ENCODE peak calls at places on chromosomes 2 and 18, in eight cellular contexts. One of them, this sample, is unnamed.

GRCh38 chr2:229815342-229815741 is 101.0 kb upstream of the DNER start:
- DNase-seq in adrenal gland: no peak
- DNase-seq in AG04450: no peak
- DNase-seq in SK-N-SH: no peak
- DNase-seq in neural crest cell: no peak
- DNase-seq in endodermal cell: no peak
- DNase-seq in D721Med: no peak
- DNase-seq in left ventricle myocardium inferior: no peak
- DNase-seq in this sample: no peak

GRCh38 chr2:232438051-232438450 is 17.9 kb upstream of the ALPI start:
- DNase-seq in adrenal gland: no peak
- DNase-seq in AG04450: no peak
- DNase-seq in SK-N-SH: peak
- DNase-seq in neural crest cell: no peak
- DNase-seq in endodermal cell: no peak
- DNase-seq in D721Med: no peak
- DNase-seq in left ventricle myocardium inferior: no peak
- DNase-seq in this sample: no peak

GRCh38 chr2:127161176-127162136 is 54.5 kb upstream of the BIN1 start:
- DNase-seq in adrenal gland: no peak
- DNase-seq in AG04450: no peak
- DNase-seq in SK-N-SH: no peak
- DNase-seq in neural crest cell: no peak
- DNase-seq in endodermal cell: no peak
- DNase-seq in D721Med: no peak
- DNase-seq in left ventricle myocardium inferior: no peak
- DNase-seq in this sample: no peak

GRCh38 chr18:28637897-28638296 is 461.0 kb upstream of the CDH2 start:
- DNase-seq in adrenal gland: no peak
- DNase-seq in AG04450: no peak
- DNase-seq in SK-N-SH: no peak
- DNase-seq in neural crest cell: no peak
- DNase-seq in endodermal cell: peak
- DNase-seq in D721Med: no peak
- DNase-seq in left ventricle myocardium inferior: no peak
- DNase-seq in this sample: no peak

GRCh38 chr2:131657895-131658768 is 130.4 kb downstream of the CCDC74A start:
- DNase-seq in adrenal gland: no peak
- DNase-seq in AG04450: no peak
- DNase-seq in SK-N-SH: no peak
- DNase-seq in neural crest cell: no peak
- DNase-seq in endodermal cell: no peak
- DNase-seq in D721Med: no peak
- DNase-seq in left ventricle myocardium inferior: no peak
- DNase-seq in this sample: no peak

GRCh38 chr2:81853331-81853730 is 1548.8 kb upstream of the LRRTM1 start:
- DNase-seq in adrenal gland: no peak
- DNase-seq in AG04450: peak
- DNase-seq in SK-N-SH: no peak
- DNase-seq in neural crest cell: no peak
- DNase-seq in endodermal cell: no peak
- DNase-seq in D721Med: no peak
- DNase-seq in left ventricle myocardium inferior: no peak
- DNase-seq in this sample: no peak

GRCh38 chr2:39664898-39665591 is 672 bp upstream of the TMEM178A start:
- DNase-seq in adrenal gland: no peak
- DNase-seq in AG04450: no peak
- DNase-seq in SK-N-SH: no peak
- DNase-seq in neural crest cell: peak
- DNase-seq in endodermal cell: peak
- DNase-seq in D721Med: no peak
- DNase-seq in left ventricle myocardium inferior: no peak
- DNase-seq in this sample: no peak

GRCh38 chr2:240250985-240251847 is 110.8 kb upstream of the OTOS start:
- DNase-seq in adrenal gland: peak
- DNase-seq in AG04450: peak
- DNase-seq in SK-N-SH: peak
- DNase-seq in neural crest cell: peak
- DNase-seq in endodermal cell: peak
- DNase-seq in D721Med: no peak
- DNase-seq in left ventricle myocardium inferior: peak
- DNase-seq in this sample: peak

GRCh38 chr18:22559414-22560282 is 141.9 kb upstream of the CTAGE1 start:
- DNase-seq in adrenal gland: peak
- DNase-seq in AG04450: no peak
- DNase-seq in SK-N-SH: peak
- DNase-seq in neural crest cell: peak
- DNase-seq in endodermal cell: peak
- DNase-seq in D721Med: peak
- DNase-seq in left ventricle myocardium inferior: peak
- DNase-seq in this sample: no peak

GRCh38 chr2:24830786-24831185 is 37.6 kb downstream of the CENPO start:
- DNase-seq in adrenal gland: peak
- DNase-seq in AG04450: no peak
- DNase-seq in SK-N-SH: no peak
- DNase-seq in neural crest cell: no peak
- DNase-seq in endodermal cell: no peak
- DNase-seq in D721Med: no peak
- DNase-seq in left ventricle myocardium inferior: no peak
- DNase-seq in this sample: no peak

GRCh38 chr2:181876614-181877063 is 14.9 kb upstream of the ITPRID2 start:
- DNase-seq in adrenal gland: no peak
- DNase-seq in AG04450: no peak
- DNase-seq in SK-N-SH: no peak
- DNase-seq in neural crest cell: no peak
- DNase-seq in endodermal cell: no peak
- DNase-seq in D721Med: no peak
- DNase-seq in left ventricle myocardium inferior: no peak
- DNase-seq in this sample: no peak

GRCh38 chr18:61850756-61851155 is 42.1 kb downstream of the RNF152 start:
- DNase-seq in adrenal gland: no peak
- DNase-seq in AG04450: no peak
- DNase-seq in SK-N-SH: no peak
- DNase-seq in neural crest cell: no peak
- DNase-seq in endodermal cell: no peak
- DNase-seq in D721Med: no peak
- DNase-seq in left ventricle myocardium inferior: no peak
- DNase-seq in this sample: no peak

GRCh38 chr2:148887349-148888002 is 12.4 kb downstream of the KIF5C start:
- DNase-seq in adrenal gland: no peak
- DNase-seq in AG04450: no peak
- DNase-seq in SK-N-SH: no peak
- DNase-seq in neural crest cell: no peak
- DNase-seq in endodermal cell: no peak
- DNase-seq in D721Med: no peak
- DNase-seq in left ventricle myocardium inferior: no peak
- DNase-seq in this sample: no peak

GRCh38 chr2:96839288-96839874 is 4.4 kb downstream of the ANKRD23 start:
- DNase-seq in adrenal gland: no peak
- DNase-seq in AG04450: no peak
- DNase-seq in SK-N-SH: no peak
- DNase-seq in neural crest cell: no peak
- DNase-seq in endodermal cell: peak
- DNase-seq in D721Med: no peak
- DNase-seq in left ventricle myocardium inferior: peak
- DNase-seq in this sample: no peak

GRCh38 chr18:53441761-53442414 is 782.6 kb downstream of the MBD2 start:
- DNase-seq in adrenal gland: no peak
- DNase-seq in AG04450: no peak
- DNase-seq in SK-N-SH: peak
- DNase-seq in neural crest cell: no peak
- DNase-seq in endodermal cell: no peak
- DNase-seq in D721Med: no peak
- DNase-seq in left ventricle myocardium inferior: no peak
- DNase-seq in this sample: no peak

GRCh38 chr18:74817576-74817975 is 219.9 kb downstream of the ZNF407 start:
- DNase-seq in adrenal gland: no peak
- DNase-seq in AG04450: no peak
- DNase-seq in SK-N-SH: no peak
- DNase-seq in neural crest cell: no peak
- DNase-seq in endodermal cell: no peak
- DNase-seq in D721Med: no peak
- DNase-seq in left ventricle myocardium inferior: no peak
- DNase-seq in this sample: no peak

GRCh38 chr18:74825460-74825859 is 227.8 kb downstream of the ZNF407 start:
- DNase-seq in adrenal gland: no peak
- DNase-seq in AG04450: no peak
- DNase-seq in SK-N-SH: no peak
- DNase-seq in neural crest cell: no peak
- DNase-seq in endodermal cell: no peak
- DNase-seq in D721Med: no peak
- DNase-seq in left ventricle myocardium inferior: no peak
- DNase-seq in this sample: no peak

GRCh38 chr18:74818776-74819175 is 221.1 kb downstream of the ZNF407 start:
- DNase-seq in adrenal gland: no peak
- DNase-seq in AG04450: no peak
- DNase-seq in SK-N-SH: no peak
- DNase-seq in neural crest cell: no peak
- DNase-seq in endodermal cell: no peak
- DNase-seq in D721Med: no peak
- DNase-seq in left ventricle myocardium inferior: no peak
- DNase-seq in this sample: no peak

GRCh38 chr18:74820160-74820780 is 222.6 kb downstream of the ZNF407 start:
- DNase-seq in adrenal gland: no peak
- DNase-seq in AG04450: no peak
- DNase-seq in SK-N-SH: no peak
- DNase-seq in neural crest cell: no peak
- DNase-seq in endodermal cell: peak
- DNase-seq in D721Med: no peak
- DNase-seq in left ventricle myocardium inferior: no peak
- DNase-seq in this sample: no peak

GRCh38 chr18:74819433-74820059 is 221.9 kb downstream of the ZNF407 start:
- DNase-seq in adrenal gland: no peak
- DNase-seq in AG04450: no peak
- DNase-seq in SK-N-SH: peak
- DNase-seq in neural crest cell: peak
- DNase-seq in endodermal cell: peak
- DNase-seq in D721Med: no peak
- DNase-seq in left ventricle myocardium inferior: no peak
- DNase-seq in this sample: no peak
- TF ChIP-seq CTCF in adrenal gland: no peak
- TF ChIP-seq CTCF in AG04450: peak
- TF ChIP-seq CTCF in SK-N-SH: peak
- TF ChIP-seq CTCF in neural crest cell: peak
- TF ChIP-seq CTCF in endodermal cell: peak
- TF ChIP-seq CTCF in D721Med: peak
- TF ChIP-seq CTCF in left ventricle myocardium inferior: peak
- TF ChIP-seq CTCF in this sample: no peak

DNA sequence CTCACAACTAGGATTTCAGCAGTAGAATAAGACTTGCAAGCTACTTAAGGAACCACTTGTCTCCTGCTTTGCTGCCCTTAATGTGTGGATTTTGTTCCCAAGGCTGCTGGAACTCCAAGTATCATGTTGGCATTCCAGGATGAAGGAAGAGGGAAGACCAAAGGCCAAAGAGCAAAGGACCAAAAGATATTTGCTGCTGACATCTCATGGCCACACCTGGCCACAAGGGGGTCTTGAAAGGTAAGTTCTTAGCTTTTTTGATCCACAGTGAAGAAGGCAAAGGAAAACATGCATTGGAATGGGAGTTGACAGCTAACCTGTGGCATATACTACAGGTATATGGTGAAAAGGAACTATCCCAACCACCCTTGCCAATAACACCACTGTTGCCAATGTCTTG is 3.9 kb upstream of the MATN3 start:
- DNase-seq in adrenal gland: no peak
- DNase-seq in AG04450: no peak
- DNase-seq in SK-N-SH: no peak
- DNase-seq in neural crest cell: no peak
- DNase-seq in endodermal cell: peak
- DNase-seq in D721Med: no peak
- DNase-seq in left ventricle myocardium inferior: no peak
- DNase-seq in this sample: no peak
- TF ChIP-seq CTCF in adrenal gland: no peak
- TF ChIP-seq CTCF in AG04450: no peak
- TF ChIP-seq CTCF in SK-N-SH: no peak
- TF ChIP-seq CTCF in neural crest cell: no peak
- TF ChIP-seq CTCF in endodermal cell: peak
- TF ChIP-seq CTCF in D721Med: no peak
- TF ChIP-seq CTCF in left ventricle myocardium inferior: no peak
- TF ChIP-seq CTCF in this sample: no peak

GRCh38 chr2:66982766-66983165 is 414.4 kb upstream of the ETAA1 start:
- DNase-seq in adrenal gland: no peak
- DNase-seq in AG04450: no peak
- DNase-seq in SK-N-SH: no peak
- DNase-seq in neural crest cell: no peak
- DNase-seq in endodermal cell: no peak
- DNase-seq in D721Med: no peak
- DNase-seq in left ventricle myocardium inferior: no peak
- DNase-seq in this sample: no peak
- TF ChIP-seq CTCF in adrenal gland: no peak
- TF ChIP-seq CTCF in AG04450: no peak
- TF ChIP-seq CTCF in SK-N-SH: no peak
- TF ChIP-seq CTCF in neural crest cell: no peak
- TF ChIP-seq CTCF in endodermal cell: no peak
- TF ChIP-seq CTCF in D721Med: no peak
- TF ChIP-seq CTCF in left ventricle myocardium inferior: no peak
- TF ChIP-seq CTCF in this sample: no peak

GRCh38 chr2:201704536-201704935 is 6.1 kb upstream of the MPP4 start:
- DNase-seq in adrenal gland: no peak
- DNase-seq in AG04450: no peak
- DNase-seq in SK-N-SH: no peak
- DNase-seq in neural crest cell: no peak
- DNase-seq in endodermal cell: no peak
- DNase-seq in D721Med: no peak
- DNase-seq in left ventricle myocardium inferior: no peak
- DNase-seq in this sample: no peak

GRCh38 chr2:201707142-201707541 is 8.7 kb upstream of the MPP4 start:
- DNase-seq in adrenal gland: no peak
- DNase-seq in AG04450: no peak
- DNase-seq in SK-N-SH: no peak
- DNase-seq in neural crest cell: no peak
- DNase-seq in endodermal cell: no peak
- DNase-seq in D721Med: no peak
- DNase-seq in left ventricle myocardium inferior: no peak
- DNase-seq in this sample: no peak

GRCh38 chr2:201709049-201709448 is 10.6 kb upstream of the MPP4 start:
- DNase-seq in adrenal gland: no peak
- DNase-seq in AG04450: no peak
- DNase-seq in SK-N-SH: no peak
- DNase-seq in neural crest cell: no peak
- DNase-seq in endodermal cell: no peak
- DNase-seq in D721Med: no peak
- DNase-seq in left ventricle myocardium inferior: no peak
- DNase-seq in this sample: no peak

GRCh38 chr2:201709747-201710146 is 11.3 kb upstream of the MPP4 start:
- DNase-seq in adrenal gland: no peak
- DNase-seq in AG04450: no peak
- DNase-seq in SK-N-SH: no peak
- DNase-seq in neural crest cell: no peak
- DNase-seq in endodermal cell: no peak
- DNase-seq in D721Med: no peak
- DNase-seq in left ventricle myocardium inferior: no peak
- DNase-seq in this sample: no peak

DNA sequence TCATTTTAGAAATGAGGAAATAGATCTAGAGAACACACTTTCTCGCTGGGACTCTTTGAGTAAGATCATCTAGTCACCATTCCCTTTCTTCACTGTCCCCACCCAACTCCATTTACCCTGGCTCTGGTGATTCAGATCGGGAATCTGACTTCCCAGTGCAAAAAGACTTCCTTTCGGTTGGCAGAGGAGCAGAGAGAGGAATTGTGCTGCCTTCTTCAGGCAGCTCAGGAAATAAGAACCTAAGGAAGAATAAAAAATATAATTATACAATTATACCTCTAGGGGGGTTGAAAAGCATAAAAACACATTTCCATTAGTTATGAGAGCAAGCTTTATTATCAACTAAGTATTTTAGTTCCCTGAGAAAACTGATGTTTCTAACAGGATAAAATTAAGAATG is 9.3 kb upstream of the MPP4 start:
- DNase-seq in adrenal gland: no peak
- DNase-seq in AG04450: peak
- DNase-seq in SK-N-SH: no peak
- DNase-seq in neural crest cell: no peak
- DNase-seq in endodermal cell: no peak
- DNase-seq in D721Med: no peak
- DNase-seq in left ventricle myocardium inferior: no peak
- DNase-seq in this sample: no peak
- TF ChIP-seq CTCF in adrenal gland: no peak
- TF ChIP-seq CTCF in AG04450: peak
- TF ChIP-seq CTCF in SK-N-SH: peak
- TF ChIP-seq CTCF in neural crest cell: no peak
- TF ChIP-seq CTCF in endodermal cell: no peak
- TF ChIP-seq CTCF in D721Med: peak
- TF ChIP-seq CTCF in left ventricle myocardium inferior: peak
- TF ChIP-seq CTCF in this sample: no peak